ENCODE peak calls at places on chromosome 14, in seven cellular contexts. Q is retina; M is HCEC 1CT; V is AG10803; L is endothelial cell; P is activated CD8-positive, alpha-beta memory T cell treated with anti-CD3 and anti-CD28 coated beads for 48 hours; K is SW 1271. T is an unnamed sample.

GRCh38 chr14:32611752-32612151 is 282.7 kb downstream of the AKAP6 start:
- DNase-seq in Q (no peak), K (no peak), P (no peak), M (peak; percentile 96), V (peak; percentile 89), L (no peak), T (no peak)

GRCh38 chr14:97408937-97409860 is 612.0 kb downstream of the VRK1 start:
- DNase-seq in L (no peak), M (no peak), Q (peak; percentile 22), P (peak; percentile 16), K (no peak), V (no peak), T (no peak)

GRCh38 chr14:93281937-93282336 is 50.9 kb downstream of the BTBD7 start:
- DNase-seq in M (no peak), K (no peak), V (no peak), Q (no peak), P (no peak), L (no peak), T (no peak)

GRCh38 chr14:54446201-54446693 is 5.1 kb upstream of the CNIH1 start:
- DNase-seq in M (no peak), V (peak; percentile 38), L (no peak), P (no peak), Q (no peak), K (no peak), T (no peak)

GRCh38 chr14:20667957-20668356 is 16.4 kb upstream of the RNASE4 start:
- DNase-seq in K (no peak), L (no peak), Q (no peak), V (no peak), P (no peak), M (no peak), T (no peak)

GRCh38 chr14:34782031-34782430 is 67.6 kb upstream of the CFL2 start:
- DNase-seq in K (no peak), Q (no peak), P (no peak), M (peak; percentile 56), L (no peak), V (no peak), T (no peak)

GRCh38 chr14:43123544-43123943 is 1383.5 kb downstream of the FSCB start:
- DNase-seq in L (no peak), M (no peak), P (no peak), K (no peak), Q (no peak), V (no peak), T (no peak)

GRCh38 chr14:68797180-68797670 is 4.4 kb upstream of the ZFP36L1 start:
- DNase-seq in V (no peak), M (no peak), K (no peak), Q (no peak), L (no peak), P (no peak), T (no peak)

GRCh38 chr14:74501135-74501614 is 7.6 kb downstream of the ISCA2 start:
- DNase-seq in P (no peak), Q (peak; percentile 81), M (peak; percentile 65), K (peak; percentile 16), L (peak; percentile 71), V (peak; percentile 71), T (no peak)

GRCh38 chr14:31090872-31091764 is 64.9 kb upstream of the STRN3 start:
- DNase-seq in Q (no peak), M (peak; percentile 94), K (peak; percentile 33), V (peak; percentile 93), P (no peak), L (no peak), T (no peak)

GRCh38 chr14:77822741-77823140 is 22.8 kb downstream of the ADCK1 start:
- DNase-seq in P (no peak), V (no peak), L (no peak), K (no peak), M (no peak), Q (no peak), T (no peak)

GRCh38 chr14:50045039-50045711 is 71.2 kb downstream of the VCPKMT start:
- DNase-seq in V (peak; percentile 82), M (peak; percentile 61), Q (no peak), P (peak; percentile 51), K (no peak), L (no peak), T (no peak)

GRCh38 chr14:104238424-104239184 is 100.2 kb downstream of the KIF26A start:
- DNase-seq in K (no peak), V (no peak), P (no peak), L (no peak), M (no peak), Q (no peak), T (no peak)

GRCh38 chr14:51780006-51780692 is 80.3 kb upstream of the GNG2 start:
- DNase-seq in K (peak; percentile 60), L (peak; percentile 71), P (peak; percentile 47), Q (peak; percentile 87), V (peak; percentile 65), M (peak; percentile 49), T (peak; percentile 77)

GRCh38 chr14:103518416-103519042 is 4.1 kb downstream of the CKB start:
- DNase-seq in P (peak; percentile 41), V (peak; percentile 39), Q (peak; percentile 83), M (no peak), K (peak; percentile 25), L (peak; percentile 71), T (peak; percentile 74)

GRCh38 chr14:101230161-101230850 is 326.8 kb upstream of the RTL1 start:
- DNase-seq in M (no peak), Q (no peak), L (no peak), V (no peak), P (no peak), K (peak; percentile 10), T (no peak)

GRCh38 chr14:105092912-105093425 is 27.7 kb upstream of the GPR132 start:
- DNase-seq in V (peak; percentile 59), P (no peak), K (peak; percentile 60), Q (peak; percentile 64), M (peak; percentile 41), L (peak; percentile 71), T (peak; percentile 93)

GRCh38 chr14:95886366-95886765 is 9.7 kb downstream of the TUNAR start:
- DNase-seq in P (no peak), V (no peak), M (no peak), K (no peak), L (no peak), Q (no peak), T (no peak)

GRCh38 chr14:71320734-71321555 is 413.7 kb downstream of the PCNX1 start:
- DNase-seq in L (peak; percentile 64), M (peak; percentile 73), Q (peak; percentile 86), V (peak; percentile 66), K (peak; percentile 30), P (no peak), T (peak; percentile 48)

GRCh38 chr14:103808403-103809001 is 38.9 kb downstream of the PPP1R13B start:
- DNase-seq in V (peak; percentile 71), M (peak; percentile 68), K (peak; percentile 43), P (peak; percentile 22), L (peak; percentile 78), Q (peak; percentile 60), T (no peak)

GRCh38 chr14:61472025-61472672 is 150.8 kb downstream of the PRKCH start:
- DNase-seq in P (no peak), K (peak; percentile 54), M (peak; percentile 98), V (peak; percentile 98), L (no peak), Q (peak; percentile 62), T (peak; percentile 81)

GRCh38 chr14:79204591-79204990 is 1006.7 kb downstream of the DIO2 start:
- DNase-seq in L (no peak), Q (no peak), M (no peak), P (no peak), V (no peak), K (no peak), T (no peak)

GRCh38 chr14:22671622-22672021 is 27.5 kb upstream of the OR6J1 start:
- DNase-seq in M (no peak), Q (no peak), K (no peak), V (no peak), P (no peak), L (no peak), T (no peak)

GRCh38 chr14:34498684-34499412 is 36.8 kb upstream of the SPTSSA start:
- DNase-seq in K (peak; percentile 27), L (no peak), P (no peak), M (peak; percentile 38), V (no peak), Q (peak; percentile 18), T (peak; percentile 87)

GRCh38 chr14:99524091-99524661 is 43.0 kb downstream of the CCNK start:
- DNase-seq in P (no peak), M (no peak), L (no peak), V (no peak), Q (no peak), K (no peak), T (no peak)

GRCh38 chr14:44989497-44990440 is 27.8 kb downstream of the TOGARAM1 start:
- DNase-seq in M (no peak), P (no peak), Q (no peak), V (no peak), K (no peak), L (no peak), T (no peak)

GRCh38 chr14:75050852-75051555 is at the start of gene MLH3:
- DNase-seq in Q (peak; percentile 95), V (peak; percentile 67), L (peak; percentile 83), M (peak; percentile 78), K (peak; percentile 84), P (peak; percentile 57), T (peak; percentile 93)

GRCh38 chr14:56262530-56262929 is 144.3 kb downstream of the PELI2 start:
- DNase-seq in M (no peak), Q (no peak), K (no peak), V (no peak), P (no peak), L (no peak), T (no peak)

GRCh38 chr14:78075610-78076277 is 94.4 kb upstream of the NRXN3 start:
- DNase-seq in M (no peak), P (no peak), K (no peak), Q (no peak), V (no peak), L (no peak), T (no peak)

GRCh38 chr14:51869426-51870113 is 9.2 kb downstream of the GNG2 start:
- DNase-seq in L (no peak), M (no peak), Q (no peak), P (no peak), V (no peak), K (no peak), T (no peak)

GRCh38 chr14:76373456-76373855 is 2.5 kb upstream of the ESRRB start:
- DNase-seq in L (no peak), Q (no peak), V (no peak), P (no peak), K (no peak), M (no peak), T (no peak)

GRCh38 chr14:68397371-68397779 is 395.5 kb downstream of the ZFP36L1 start:
- DNase-seq in L (no peak), V (peak; percentile 49), P (no peak), M (no peak), Q (no peak), K (no peak), T (no peak)

GRCh38 chr14:45678163-45678562 is 425.2 kb upstream of the MIS18BP1 start:
- DNase-seq in Q (no peak), P (no peak), V (no peak), M (no peak), K (no peak), L (no peak), T (peak; percentile 8)

GRCh38 chr14:82546401-82546800 is 1012.7 kb upstream of the SEL1L start:
- DNase-seq in Q (no peak), V (no peak), M (no peak), P (no peak), K (no peak), L (no peak), T (no peak)

T was measured in T47D.